ENCODE peak calls at places on chromosomes 4 and X, in four cellular contexts. H is midbrain; Z is effector memory CD8-positive, alpha-beta T cell; B is kidney tubule cell. L is an unnamed sample.

GRCh38 chr4:13298655-13299054 is 185.5 kb downstream of the RAB28 start:
- DNase-seq in B (peak), Z (no peak), H (no peak), L (no peak)

GRCh38 chrX:69046996-69047490 is 118.2 kb downstream of the PJA1 start:
- DNase-seq in H (no peak), B (no peak), Z (no peak), L (no peak)

GRCh38 chrX:47587906-47588735 is 5.9 kb downstream of the TIMP1 start:
- DNase-seq in Z (no peak), B (no peak), H (no peak), L (no peak)

GRCh38 chr4:109321232-109321631 is 18.8 kb upstream of the COL25A1 start:
- DNase-seq in B (no peak), Z (no peak), H (no peak), L (no peak)

GRCh38 chrX:66638591-66639500 is at the start of gene EDA2R:
- DNase-seq in H (peak), Z (no peak), B (peak), L (no peak)

GRCh38 chr4:26576171-26576829 is 7.6 kb upstream of the TBC1D19 start:
- DNase-seq in Z (no peak), B (peak), H (no peak), L (no peak)

GRCh38 chrX:43589735-43590515 is 66.2 kb upstream of the MAOA start:
- DNase-seq in H (no peak), Z (no peak), B (no peak), L (no peak)

GRCh38 chr4:142817442-142817841 is 28.7 kb downstream of the INPP4B start:
- DNase-seq in B (peak), H (no peak), Z (no peak), L (no peak)

GRCh38 chr4:143441678-143442077 is 71.8 kb upstream of the SMARCA5 start:
- DNase-seq in H (peak), Z (no peak), B (no peak), L (no peak)

GRCh38 chr4:158033416-158033863 is 139.4 kb downstream of the GASK1B start:
- DNase-seq in B (peak), Z (no peak), H (no peak), L (no peak)

GRCh38 chr4:153731239-153731638 is 28.6 kb downstream of the RNF175 start:
- DNase-seq in B (no peak), Z (no peak), H (no peak), L (no peak)

GRCh38 chr4:28463184-28463690 is 1602.6 kb downstream of the STIM2 start:
- DNase-seq in B (no peak), Z (no peak), H (no peak), L (no peak)

GRCh38 chrX:14351889-14352288 is 177.4 kb upstream of the GLRA2 start:
- DNase-seq in Z (no peak), H (no peak), B (no peak), L (no peak)

GRCh38 chr4:15314974-15315373 is 112.9 kb upstream of the C1QTNF7 start:
- DNase-seq in Z (no peak), B (no peak), H (no peak), L (no peak)

GRCh38 chr4:74933562-74934015 is 673 bp downstream of the PARM1 start:
- DNase-seq in Z (no peak), H (no peak), B (peak), L (no peak)

GRCh38 chr4:139800082-139800481 is 134.5 kb downstream of the MGST2 start:
- DNase-seq in Z (no peak), B (peak), H (no peak), L (no peak)

GRCh38 chr4:85778809-85779124 is 303.8 kb downstream of the ARHGAP24 start:
- DNase-seq in B (peak), H (no peak), Z (no peak), L (no peak)

GRCh38 chr4:3233391-3234071 is 15.4 kb upstream of the MSANTD1 start:
- DNase-seq in B (no peak), H (no peak), Z (no peak), L (no peak)

GRCh38 chrX:56462389-56462788 is 101.0 kb upstream of the UBQLN2 start:
- DNase-seq in H (peak), Z (no peak), B (no peak), L (no peak)

GRCh38 chr4:38785041-38785790 is 2.4 kb upstream of the TLR10 start:
- DNase-seq in B (no peak), H (no peak), Z (no peak), L (no peak)

GRCh38 chr4:112515278-112516075 is 503 bp downstream of the NEUROG2 start:
- DNase-seq in Z (no peak), B (peak), H (no peak), L (no peak)

GRCh38 chrX:40109288-40110008 is 11.7 kb upstream of the BCOR start:
- DNase-seq in B (peak), Z (no peak), H (no peak), L (no peak)

GRCh38 chrX:150429577-150429976 is 66.5 kb downstream of the MAMLD1 start:
- DNase-seq in H (no peak), B (peak), Z (no peak), L (no peak)

GRCh38 chrX:117973175-117974075 is 143.2 kb downstream of the KLHL13 start:
- DNase-seq in H (no peak), Z (no peak), B (peak), L (no peak)

GRCh38 chr4:104475652-104476051 is 19.0 kb downstream of the CXXC4 start:
- DNase-seq in B (no peak), H (no peak), Z (no peak), L (no peak)

GRCh38 chr4:124414641-124415040 is 297.9 kb downstream of the ANKRD50 start:
- DNase-seq in Z (no peak), B (no peak), H (no peak), L (no peak)

GRCh38 chrX:111216293-111216801 is 53.9 kb downstream of the CAPN6 start:
- DNase-seq in B (no peak), H (no peak), Z (no peak), L (no peak)

GRCh38 chr4:88138561-88138960 is 19.9 kb downstream of the ABCG2 start:
- DNase-seq in Z (no peak), H (no peak), B (peak), L (no peak)

GRCh38 chrX:53065066-53065465 is 16.5 kb downstream of the GPR173 start:
- DNase-seq in B (peak), Z (no peak), H (no peak), L (no peak)